ENCODE peak calls at places on chromosomes 5 and 9, in six cellular contexts. P, E, X, V, W and C are unnamed samples.

GRCh38 chr9:32728181-32728580 is 55.2 kb upstream of the TMEM215 start:
- DNase-seq in P (no peak), E (no peak), X (no peak), V (no peak), W (no peak), C (no peak)

GRCh38 chr5:644509-644908 is 32.4 kb downstream of the CEP72 start:
- DNase-seq in P (no peak), E (no peak), X (no peak), V (no peak), W (no peak), C (no peak)

GRCh38 chr9:14547245-14548060 is 145.8 kb downstream of the ZDHHC21 start:
- DNase-seq in P (no peak), E (no peak), X (no peak), V (no peak), W (no peak), C (no peak)

GRCh38 chr5:178474562-178475184 is 115.5 kb downstream of the COL23A1 start:
- DNase-seq in P (no peak), E (no peak), X (no peak), V (no peak), W (no peak), C (no peak)

GRCh38 chr5:125298258-125298657 is 551.8 kb upstream of the ZNF608 start:
- DNase-seq in P (no peak), E (no peak), X (no peak), V (no peak), W (no peak), C (no peak)

GRCh38 chr5:151659001-151659754 is 27.5 kb downstream of the SPARC start:
- DNase-seq in P (peak; percentile 50), E (peak; percentile 92), X (peak; percentile 73), V (peak; percentile 82), W (peak; percentile 87), C (peak; percentile 79)

GRCh38 chr5:55377810-55378209 is 70.0 kb downstream of the MTREX start:
- DNase-seq in P (no peak), E (no peak), X (no peak), V (no peak), W (no peak), C (no peak)

GRCh38 chr9:83708515-83709158 is 879 bp upstream of the UBQLN1 start:
- DNase-seq in P (peak; percentile 38), E (peak; percentile 67), X (peak; percentile 55), V (peak; percentile 58), W (peak; percentile 46), C (peak; percentile 67)

GRCh38 chr5:107806271-107806670 is 135.5 kb upstream of the EFNA5 start:
- DNase-seq in P (no peak), E (no peak), X (no peak), V (no peak), W (no peak), C (no peak)

GRCh38 chr5:57448751-57449150 is 33.9 kb downstream of the ACTBL2 start:
- DNase-seq in P (peak; percentile 81), E (no peak), X (no peak), V (no peak), W (no peak), C (no peak)